ENCODE peak calls at places on chromosomes 13 and 19, in six cellular contexts. C, G, Y, V, M and N are unnamed samples. For H3K9me3, the result is how much of the 10 kb centered on the place peaks cover.

GRCh38 chr13:25196971-25197370 is 24.9 kb upstream of the AMER2 start:
- DNase-seq in C (no peak), V (no peak), G (no peak), M (no peak), Y (no peak), N (no peak)

GRCh38 chr13:78160793-78161192 is 242.2 kb upstream of the EDNRB start:
- DNase-seq in C (peak), M (no peak), Y (peak), G (peak), V (peak), N (no peak)

GRCh38 chr19:39078436-39079200 is 5.5 kb upstream of the ACP7 start:
- DNase-seq in Y (peak), V (peak), C (peak), G (peak), M (no peak), N (no peak)

GRCh38 chr19:13984875-13985741 is 21.0 kb downstream of the RFX1 start:
- DNase-seq in Y (no peak), M (no peak), G (no peak), V (no peak), C (no peak), N (no peak)

GRCh38 chr19:54451331-54451871 is 2.4 kb downstream of the LENG8 start:
- DNase-seq in Y (peak), V (peak), M (no peak), C (no peak), G (peak), N (no peak)

GRCh38 chr13:25678398-25678797 is 306.6 kb downstream of the ATP8A2 start:
- DNase-seq in Y (no peak), G (no peak), V (no peak), M (no peak), C (no peak), N (no peak)

GRCh38 chr13:44618326-44618725 is 42.2 kb upstream of the TSC22D1 start:
- DNase-seq in V (peak), C (no peak), M (no peak), G (peak), Y (no peak), N (no peak)

GRCh38 chr13:41941174-41941573 is 19.7 kb downstream of the VWA8 start:
- DNase-seq in Y (no peak), C (no peak), M (no peak), G (peak), V (peak), N (no peak)

GRCh38 chr13:73072501-73072900 is 13.7 kb downstream of the KLF5 start:
- DNase-seq in Y (no peak), M (no peak), V (no peak), G (no peak), C (no peak), N (peak)

GRCh38 chr19:2578391-2578826 is 102.5 kb downstream of the GADD45B start:
- DNase-seq in M (peak), G (peak), C (peak), V (peak), Y (peak), N (peak)

GRCh38 chr19:36719687-36720556 is 32.5 kb downstream of the ZNF567 start:
- DNase-seq in C (peak), Y (peak), V (peak), G (peak), M (no peak), N (no peak)

GRCh38 chr19:10270616-10271394 is at the start of gene ICAM1:
- DNase-seq in V (peak), G (peak), M (peak), C (peak), Y (peak), N (peak)

GRCh38 chr13:33642374-33643065 is 175.4 kb upstream of the RFC3 start:
- DNase-seq in Y (peak), M (peak), C (peak), V (peak), G (no peak), N (no peak)

GRCh38 chr13:36674337-36675212 is 755 bp downstream of the SERTM1 start:
- DNase-seq in Y (no peak), M (peak), G (no peak), V (no peak), C (no peak), N (no peak)

GRCh38 chr19:52735734-52736133 is 890 bp upstream of the ZNF611 start:
- DNase-seq in M (peak), G (peak), V (peak), C (peak), Y (peak), N (peak)

GRCh38 chr13:93249259-93249917 is 22.8 kb downstream of the GPC6 start:
- DNase-seq in C (peak), M (no peak), V (peak), G (peak), Y (peak), N (no peak)

GRCh38 chr13:86870388-86870966 is 800.7 kb upstream of the SLITRK5 start:
- DNase-seq in G (no peak), C (no peak), Y (peak), M (peak), V (no peak), N (no peak)

GRCh38 chr13:40490086-40490723 is 176.2 kb downstream of the FOXO1 start:
- DNase-seq in C (no peak), G (no peak), V (no peak), Y (no peak), M (no peak), N (peak)

GRCh38 chr13:29993196-29993595 is 142.8 kb upstream of the UBL3 start:
- DNase-seq in V (no peak), C (no peak), G (no peak), M (no peak), Y (peak), N (no peak)

GRCh38 chr13:84191199-84191598 is 308.9 kb upstream of the SLITRK1 start:
- DNase-seq in M (no peak), Y (peak), V (peak), G (peak), C (no peak), N (no peak)

GRCh38 chr13:19864018-19864338 is 529 bp upstream of the ZMYM5 start:
- DNase-seq in G (peak), Y (peak), V (peak), M (no peak), C (no peak), N (peak)

GRCh38 chr19:42140125-42140754 is 8.0 kb upstream of the POU2F2 start:
- DNase-seq in Y (peak), G (peak), M (peak), C (peak), V (peak), N (peak)

GRCh38 chr19:13023666-13024065 is 28.4 kb downstream of the NFIX start:
- DNase-seq in M (no peak), C (no peak), Y (peak), G (no peak), V (peak), N (no peak)

GRCh38 chr19:952680-953500 is 27.1 kb downstream of the ARID3A start:
- DNase-seq in C (no peak), G (no peak), Y (no peak), V (no peak), M (no peak), N (peak)

GRCh38 chr19:954272-954671 is 28.4 kb downstream of the ARID3A start:
- DNase-seq in C (no peak), V (no peak), M (no peak), Y (no peak), G (no peak), N (no peak)

GRCh38 chr19:950352-951066 is 24.7 kb downstream of the ARID3A start:
- DNase-seq in M (no peak), Y (no peak), G (no peak), V (no peak), C (no peak), N (no peak)

GRCh38 chr19:953501-954271 is 27.9 kb downstream of the ARID3A start:
- DNase-seq in V (no peak), C (no peak), Y (no peak), G (no peak), M (peak), N (no peak)

GRCh38 chr19:952049-952679 is 26.3 kb downstream of the ARID3A start:
- DNase-seq in G (no peak), Y (no peak), M (no peak), C (no peak), V (no peak), N (no peak)
- H3K9ac ChIP-seq in G (peak), Y (peak), M (no peak), C (no peak), V (no peak), N (no peak)

GRCh38 chr19:55907746-55908145 is 24.4 kb downstream of the NLRP13 start:
- DNase-seq in C (no peak), M (no peak), V (no peak), Y (no peak), G (no peak), N (no peak)

GRCh38 chr19:55902080-55902751 is 29.9 kb downstream of the NLRP13 start:
- DNase-seq in V (no peak), M (no peak), Y (no peak), G (no peak), C (no peak), N (no peak)

GRCh38 chr19:55912916-55913315 is 19.2 kb downstream of the NLRP13 start:
- DNase-seq in V (no peak), C (no peak), G (no peak), Y (no peak), M (no peak), N (no peak)

GRCh38 chr19:55909801-55910200 is 22.3 kb downstream of the NLRP13 start:
- DNase-seq in Y (no peak), M (no peak), G (no peak), V (no peak), C (no peak), N (no peak)

DNA sequence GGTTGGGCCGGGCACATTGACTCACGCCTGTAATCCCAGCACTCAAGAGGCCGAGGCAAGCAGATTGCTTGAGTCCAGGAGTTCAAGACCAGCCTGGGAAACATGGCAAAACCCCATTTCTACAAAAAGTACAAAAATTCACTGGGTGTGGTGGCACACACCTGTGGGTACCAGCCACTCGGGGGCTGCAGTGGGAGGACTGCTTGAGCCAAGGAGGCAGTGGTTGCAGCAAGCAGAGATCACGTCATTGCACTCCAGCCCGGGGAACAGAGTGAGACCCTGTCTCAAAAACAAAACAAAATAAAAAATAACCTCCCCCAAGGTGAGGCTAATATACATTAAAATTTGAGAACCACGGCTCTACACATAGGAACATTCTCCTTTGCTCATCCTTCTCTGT is 24.9 kb downstream of the NLRP13 start:
- DNase-seq in V (no peak), C (no peak), Y (no peak), M (no peak), G (no peak), N (no peak)
- H3K9me3 ChIP-seq in V (under half), C (under half), Y (under half), M (under half), G (under half), N (under half)

GRCh38 chr19:50753879-50754278 is 16.4 kb upstream of the GPR32 start:
- DNase-seq in Y (no peak), V (no peak), C (no peak), M (no peak), G (no peak), N (no peak)
- H3K27ac ChIP-seq in Y (no peak), V (no peak), C (no peak), M (no peak), G (no peak), N (no peak)

GRCh38 chr13:110306960-110307696 is at the start of the genes COL4A1 and COL4A2:
- DNase-seq in Y (peak), C (peak), V (peak), M (peak), G (peak), N (peak)
- H3K9ac ChIP-seq in Y (peak), C (peak), V (peak), M (peak), G (peak), N (peak)